ENCODE peak calls at places on chromosomes 11 and 22, in five cellular contexts. V, X, Y, S and N are unnamed samples. For H3K36me3, the result is how much of the 10 kb centered on the place peaks cover.

GRCh38 chr11:77091146-77091940 is 11.3 kb upstream of the OMP start:
- DNase-seq in V (peak), X (peak), Y (peak), S (peak), N (peak)

GRCh38 chr11:107859459-107860239 is 1.1 kb upstream of the SLC35F2 start:
- DNase-seq in V (peak), X (peak), Y (peak), S (peak), N (peak)

GRCh38 chr11:73151371-73151870 is 9.3 kb upstream of the FCHSD2 start:
- DNase-seq in V (no peak), X (no peak), Y (no peak), S (peak), N (no peak)

GRCh38 chr11:29578806-29579205 is 438.0 kb downstream of the KCNA4 start:
- DNase-seq in V (no peak), X (no peak), Y (no peak), S (no peak), N (no peak)

GRCh38 chr22:45302751-45303150 is 7.0 kb upstream of the FAM118A start:
- DNase-seq in V (no peak), X (no peak), Y (no peak), S (no peak), N (no peak)

GRCh38 chr11:118699508-118700220 is 20.2 kb upstream of the TREH start:
- DNase-seq in V (no peak), X (no peak), Y (no peak), S (peak), N (no peak)

GRCh38 chr11:90476442-90477007 is 253.7 kb upstream of the CHORDC1 start:
- DNase-seq in V (peak), X (peak), Y (no peak), S (no peak), N (no peak)

GRCh38 chr11:92226331-92227232 is 2.0 kb downstream of the FAT3 start:
- DNase-seq in V (peak), X (no peak), Y (no peak), S (no peak), N (no peak)

GRCh38 chr22:35301370-35301874 is 1.7 kb downstream of the TOM1 start:
- DNase-seq in V (peak), X (no peak), Y (peak), S (peak), N (peak)

GRCh38 chr11:27699242-27699925 is 871 bp downstream of the BDNF start:
- DNase-seq in V (peak), X (no peak), Y (no peak), S (no peak), N (no peak)

GRCh38 chr11:43119275-43119970 is 192.4 kb upstream of the API5 start:
- DNase-seq in V (peak), X (no peak), Y (no peak), S (no peak), N (no peak)

GRCh38 chr11:64888761-64889511 is 10.5 kb upstream of the EHD1 start:
- DNase-seq in V (no peak), X (no peak), Y (peak), S (no peak), N (no peak)

GRCh38 chr11:2295971-2296912 is 5.5 kb downstream of the C11orf21 start:
- DNase-seq in V (no peak), X (no peak), Y (no peak), S (peak), N (no peak)

GRCh38 chr11:86370922-86371614 is 3.6 kb upstream of the CCDC81 start:
- DNase-seq in V (peak), X (no peak), Y (no peak), S (no peak), N (no peak)

GRCh38 chr11:39139581-39139980 is 2319.9 kb downstream of the LRRC4C start:
- DNase-seq in V (no peak), X (no peak), Y (no peak), S (no peak), N (no peak)

GRCh38 chr11:126153999-126154398 is 57.5 kb downstream of the RPUSD4 start:
- DNase-seq in V (no peak), X (peak), Y (no peak), S (peak), N (peak)

GRCh38 chr11:131762346-131763110 is 392.1 kb downstream of the NTM start:
- DNase-seq in V (no peak), X (no peak), Y (no peak), S (no peak), N (no peak)

GRCh38 chr11:133545199-133545709 is 13.0 kb upstream of the OPCML start:
- DNase-seq in V (peak), X (no peak), Y (no peak), S (no peak), N (no peak)

GRCh38 chr11:6799402-6799801 is at the start of gene OR6A2:
- DNase-seq in V (no peak), X (no peak), Y (no peak), S (no peak), N (no peak)

GRCh38 chr11:72224587-72225410 is at the start of gene INPPL1:
- DNase-seq in V (peak), X (no peak), Y (peak), S (peak), N (peak)

GRCh38 chr11:737366-737765 is 9.9 kb upstream of the TALDO1 start:
- DNase-seq in V (no peak), X (no peak), Y (no peak), S (no peak), N (no peak)

GRCh38 chr11:24181395-24182047 is 315.3 kb upstream of the LUZP2 start:
- DNase-seq in V (no peak), X (no peak), Y (no peak), S (no peak), N (no peak)

GRCh38 chr11:21659961-21660360 is 532.9 kb upstream of the ANO5 start:
- DNase-seq in V (no peak), X (no peak), Y (no peak), S (no peak), N (no peak)

GRCh38 chr22:44613196-44613595 is 88.8 kb upstream of the PRR5 start:
- DNase-seq in V (no peak), X (no peak), Y (no peak), S (no peak), N (no peak)

GRCh38 chr11:119590651-119591308 is 138.2 kb downstream of the NECTIN1 start:
- DNase-seq in V (peak), X (no peak), Y (no peak), S (no peak), N (no peak)

GRCh38 chr11:2578934-2579280 is 120.9 kb downstream of the KCNQ1OT1 start:
- DNase-seq in V (no peak), X (no peak), Y (peak), S (peak), N (peak)

GRCh38 chr11:132962026-132962425 is 570.3 kb downstream of the OPCML start:
- DNase-seq in V (no peak), X (no peak), Y (no peak), S (no peak), N (no peak)

GRCh38 chr22:29559853-29560252 is 6.3 kb upstream of the THOC5 start:
- DNase-seq in V (no peak), X (no peak), Y (no peak), S (no peak), N (no peak)
- H3K36me3 ChIP-seq in V (half or more), X (under half), Y (under half), S (under half), N (under half)

GRCh38 chr11:120660024-120660565 is 148.5 kb downstream of the GRIK4 start:
- DNase-seq in V (peak), X (peak), Y (peak), S (no peak), N (peak)
- TF ChIP-seq CTCF in V (peak), X (peak), Y (peak), S (no peak), N (no peak)

DNA sequence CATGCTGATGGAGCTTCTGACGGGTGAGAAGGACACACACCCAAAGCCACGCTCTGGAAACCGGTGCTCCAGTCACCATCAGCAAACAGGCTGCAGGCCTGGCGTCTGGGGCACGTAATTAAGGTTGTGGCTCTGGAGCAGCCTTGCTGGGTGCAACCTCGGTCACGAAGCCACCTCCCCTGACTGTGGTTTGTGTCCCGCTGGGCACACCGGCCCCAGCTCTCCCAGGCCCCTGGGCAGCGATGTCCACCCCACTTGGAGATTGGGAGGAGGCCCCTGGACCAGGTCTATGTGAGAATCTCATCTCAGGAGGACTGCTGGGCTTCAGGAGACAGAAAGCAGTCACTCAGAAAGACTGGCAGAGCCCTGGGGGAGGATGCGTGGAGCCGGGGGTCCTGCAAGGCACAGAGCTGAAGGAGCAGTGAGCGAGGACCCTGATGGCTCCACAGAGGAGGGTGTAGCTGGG is 631.6 kb downstream of the BRD1 start:
- DNase-seq in V (no peak), X (no peak), Y (no peak), S (no peak), N (peak)
- TF ChIP-seq POLR2AphosphoS5 in V (no peak), X (no peak), Y (no peak), S (no peak), N (no peak)

DNA sequence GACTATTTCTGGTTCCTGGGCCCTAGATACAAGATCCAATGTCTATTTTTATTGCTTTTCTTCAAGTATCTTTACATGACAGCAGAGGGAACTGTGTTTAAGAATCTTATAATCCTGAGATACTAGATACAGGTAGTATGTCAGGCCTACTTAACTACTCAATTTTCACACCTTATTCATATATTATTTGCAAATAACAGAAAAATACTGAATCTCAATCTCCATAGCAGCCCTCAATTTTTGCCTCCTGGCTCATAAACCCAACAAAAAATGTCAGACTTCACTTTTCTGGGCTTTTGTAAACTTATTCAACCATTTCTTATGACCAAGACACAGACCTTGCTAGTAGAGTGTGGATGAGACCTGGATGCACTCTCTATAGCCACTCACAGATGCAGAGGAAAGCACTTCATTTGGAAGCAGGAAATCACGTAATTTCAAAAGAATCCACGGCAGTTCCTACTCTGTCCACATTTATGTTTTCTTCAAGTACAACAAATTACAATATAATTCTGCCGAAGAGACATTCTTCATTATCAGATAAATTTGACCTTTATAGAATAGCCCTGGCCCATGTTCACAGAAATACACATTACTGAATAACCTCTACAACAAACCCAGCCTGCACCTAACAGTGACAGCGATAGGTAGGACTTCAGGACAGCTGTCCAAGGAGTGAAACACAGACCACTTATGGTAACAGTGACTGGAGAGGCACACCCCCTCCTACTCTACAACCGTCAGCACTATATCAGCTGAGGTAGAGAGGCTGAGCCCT is 62.0 kb upstream of the YPEL1 start:
- DNase-seq in V (no peak), X (no peak), Y (no peak), S (no peak), N (no peak)
- H3K36me3 ChIP-seq in V (under half), X (under half), Y (under half), S (under half), N (half or more)